ENCODE peak calls at places on chromosomes 13 and 19, in five cellular contexts. H, T, B, K and L are unnamed samples. For H3K4me1, the result is how much of the 10 kb centered on the place peaks cover.

GRCh38 chr19:6660930-6661329 is 9.0 kb downstream of the TNFSF14 start:
- DNase-seq in H (no peak), T (no peak), B (no peak), K (no peak), L (peak)

GRCh38 chr13:59687028-59687427 is 476.7 kb downstream of the DIAPH3 start:
- DNase-seq in H (no peak), T (no peak), B (no peak), K (no peak), L (no peak)

GRCh38 chr13:114105351-114106225 is 26.8 kb downstream of the RASA3 start:
- DNase-seq in H (no peak), T (no peak), B (no peak), K (no peak), L (no peak)

GRCh38 chr13:28637714-28638355 is 21.1 kb upstream of the POMP start:
- DNase-seq in H (no peak), T (no peak), B (no peak), K (no peak), L (no peak)

GRCh38 chr19:4583961-4584669 is 24.6 kb upstream of the SEMA6B start:
- DNase-seq in H (no peak), T (peak), B (peak), K (no peak), L (peak)

GRCh38 chr13:114161644-114162532 is 17.2 kb upstream of the CFAP97D2 start:
- DNase-seq in H (peak), T (no peak), B (no peak), K (no peak), L (no peak)

GRCh38 chr19:5036733-5037681 is 68.1 kb downstream of the KDM4B start:
- DNase-seq in H (peak), T (no peak), B (no peak), K (peak), L (no peak)

GRCh38 chr13:112330479-112331407 is 45.4 kb upstream of the SPACA7 start:
- DNase-seq in H (no peak), T (no peak), B (no peak), K (no peak), L (no peak)

GRCh38 chr19:10784257-10784656 is 51.8 kb downstream of the TMED1 start:
- DNase-seq in H (no peak), T (no peak), B (no peak), K (no peak), L (no peak)

GRCh38 chr19:497861-498590 is 1.7 kb downstream of the MADCAM1 start:
- DNase-seq in H (no peak), T (no peak), B (no peak), K (no peak), L (peak)

GRCh38 chr13:104816716-104817115 is 1718.7 kb downstream of the EFNB2 start:
- DNase-seq in H (no peak), T (no peak), B (no peak), K (peak), L (no peak)

GRCh38 chr13:32811297-32811800 is 204.9 kb upstream of the KL start:
- DNase-seq in H (no peak), T (no peak), B (no peak), K (no peak), L (no peak)

GRCh38 chr13:43905435-43906031 is 25.8 kb downstream of the LACC1 start:
- DNase-seq in H (peak), T (peak), B (peak), K (peak), L (no peak)

GRCh38 chr19:6374179-6374709 is 1.5 kb downstream of the PSPN start:
- DNase-seq in H (no peak), T (no peak), B (no peak), K (no peak), L (no peak)

GRCh38 chr13:38763446-38764381 is 76.8 kb downstream of the FREM2 start:
- DNase-seq in H (peak), T (peak), B (peak), K (peak), L (peak)

GRCh38 chr13:111153977-111154332 is 38.8 kb downstream of the ARHGEF7 start:
- DNase-seq in H (no peak), T (no peak), B (no peak), K (peak), L (no peak)

GRCh38 chr13:110617326-110618072 is 2.2 kb downstream of the NAXD start:
- DNase-seq in H (peak), T (no peak), B (no peak), K (no peak), L (no peak)

GRCh38 chr13:108220042-108220441 is 1.9 kb downstream of the ABHD13 start:
- DNase-seq in H (no peak), T (no peak), B (peak), K (peak), L (no peak)

GRCh38 chr13:112451512-112452379 is 75.6 kb downstream of the SPACA7 start:
- DNase-seq in H (no peak), T (no peak), B (no peak), K (no peak), L (peak)

GRCh38 chr13:66009241-66009640 is 1220.9 kb downstream of the PCDH9 start:
- DNase-seq in H (no peak), T (no peak), B (no peak), K (no peak), L (no peak)

GRCh38 chr13:38898481-38898880 is 92.2 kb downstream of the STOML3 start:
- DNase-seq in H (no peak), T (no peak), B (no peak), K (no peak), L (no peak)

GRCh38 chr19:10701955-10702307 is 692 bp downstream of the QTRT1 start:
- DNase-seq in H (no peak), T (peak), B (peak), K (no peak), L (peak)

GRCh38 chr19:33778089-33778791 is 18.4 kb upstream of the KCTD15 start:
- DNase-seq in H (peak), T (peak), B (peak), K (peak), L (peak)

GRCh38 chr19:10193666-10194499 is 870 bp downstream of the DNMT1 start:
- DNase-seq in H (peak), T (peak), B (peak), K (peak), L (peak)

GRCh38 chr19:30689474-30689873 is 317.3 kb downstream of the ZNF536 start:
- DNase-seq in H (no peak), T (no peak), B (peak), K (no peak), L (no peak)

GRCh38 chr13:66574606-66575005 is 655.5 kb downstream of the PCDH9 start:
- DNase-seq in H (peak), T (no peak), B (no peak), K (no peak), L (no peak)

GRCh38 chr13:107375701-107376350 is 807.9 kb upstream of the ARGLU1 start:
- DNase-seq in H (no peak), T (no peak), B (no peak), K (no peak), L (no peak)

GRCh38 chr13:52361225-52361624 is 44.7 kb downstream of the THSD1 start:
- DNase-seq in H (no peak), T (no peak), B (no peak), K (peak), L (no peak)

GRCh38 chr13:66154981-66155380 is 1075.2 kb downstream of the PCDH9 start:
- DNase-seq in H (peak), T (no peak), B (no peak), K (no peak), L (no peak)

GRCh38 chr13:110841846-110842245 is 73.0 kb downstream of the ANKRD10 start:
- DNase-seq in H (peak), T (no peak), B (peak), K (peak), L (no peak)

GRCh38 chr19:14686411-14686810 is 3.4 kb upstream of the ZNF333 start:
- DNase-seq in H (peak), T (no peak), B (peak), K (peak), L (no peak)

GRCh38 chr13:44810067-44810840 is 179.0 kb downstream of the NUFIP1 start:
- DNase-seq in H (no peak), T (no peak), B (no peak), K (peak), L (no peak)

GRCh38 chr19:36528921-36529518 is 949 bp upstream of the ZNF260 start:
- DNase-seq in H (no peak), T (no peak), B (peak), K (peak), L (peak)

GRCh38 chr19:42420055-42420544 is 7.1 kb downstream of the LIPE start:
- DNase-seq in H (peak), T (no peak), B (peak), K (peak), L (peak)

GRCh38 chr19:41327076-41327475 is 17.1 kb downstream of the CCDC97 start:
- DNase-seq in H (no peak), T (no peak), B (no peak), K (no peak), L (no peak)

GRCh38 chr19:41327499-41328156 is 17.7 kb downstream of the CCDC97 start:
- DNase-seq in H (peak), T (no peak), B (no peak), K (peak), L (peak)

GRCh38 chr19:41324921-41325639 is 15.1 kb downstream of the CCDC97 start:
- DNase-seq in H (peak), T (no peak), B (peak), K (peak), L (peak)

GRCh38 chr19:41325640-41325946 is 15.6 kb downstream of the CCDC97 start:
- DNase-seq in H (no peak), T (no peak), B (no peak), K (no peak), L (no peak)

DNA sequence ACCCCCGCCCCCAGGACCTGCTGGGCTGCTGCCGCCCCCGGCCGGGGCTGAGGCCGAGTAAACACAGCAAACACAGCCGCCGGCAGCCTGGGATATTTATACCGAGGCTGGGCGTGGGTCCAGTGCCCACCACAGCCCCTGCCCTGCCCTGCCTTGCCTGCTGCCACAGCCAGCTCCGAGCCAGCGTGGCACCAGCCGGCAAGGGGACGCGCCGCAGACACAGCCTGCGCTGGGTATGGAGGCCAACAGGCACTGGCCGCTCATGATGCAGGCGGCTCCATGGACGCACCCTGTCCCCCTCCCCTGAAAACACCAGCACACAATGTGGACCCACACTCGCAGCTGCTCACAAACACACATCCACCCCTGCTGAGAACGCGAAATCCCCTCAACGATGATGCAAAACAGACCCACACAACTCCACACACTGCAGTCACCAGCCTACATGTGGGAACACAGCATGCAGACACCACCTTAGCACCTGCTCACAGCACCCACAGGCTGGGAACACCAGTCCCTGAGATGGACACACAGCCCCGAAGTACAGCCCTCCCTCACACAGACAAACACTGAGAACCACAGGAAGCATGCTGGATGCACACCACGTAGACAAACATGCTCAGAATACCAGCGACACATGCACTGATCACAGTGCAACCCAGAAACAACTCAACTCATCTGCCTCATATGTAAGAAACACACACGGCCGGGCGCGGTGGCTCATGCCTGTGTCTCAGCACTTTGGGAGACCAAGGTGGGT is 16.2 kb downstream of the CCDC97 start:
- DNase-seq in H (peak), T (no peak), B (no peak), K (peak), L (no peak)
- H3K4me1 ChIP-seq in H (half or more), T (under half), B (under half), K (half or more), L (under half)

DNA sequence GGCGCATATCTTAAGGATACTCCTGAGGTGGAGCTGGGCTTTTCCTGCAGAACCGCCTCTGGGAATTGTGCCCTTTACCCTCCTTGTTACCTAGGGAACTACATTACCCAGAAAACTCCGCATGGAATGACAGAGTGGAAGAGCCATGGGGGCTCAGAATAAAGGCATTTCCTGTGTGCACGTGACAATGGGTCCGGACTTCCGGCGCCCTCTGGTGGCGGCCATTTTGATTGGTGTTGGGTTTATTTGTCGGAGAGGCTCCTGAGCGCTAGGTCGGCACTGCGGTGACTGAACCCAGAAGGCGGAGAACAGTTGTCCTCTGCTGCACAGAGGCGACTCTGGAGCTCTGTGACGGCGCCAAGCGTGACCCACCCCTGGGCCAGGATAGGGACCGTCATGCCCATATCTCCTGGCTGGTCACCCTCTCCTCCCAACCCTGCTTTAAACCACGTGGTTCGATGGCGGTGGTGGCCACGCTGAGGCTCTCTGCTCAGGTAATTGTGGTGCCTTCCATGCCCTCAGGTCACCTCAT is at the start of gene ZNF587B:
- DNase-seq in H (peak), T (peak), B (peak), K (peak), L (peak)
- H4K8ac ChIP-seq in H (peak), T (no peak), B (peak), K (peak), L (no peak)

GRCh38 chr13:105937451-105937850 is 598.0 kb downstream of the EFNB2 start:
- DNase-seq in H (peak), T (no peak), B (peak), K (peak), L (peak)

GRCh38 chr13:105936816-105937215 is 598.6 kb downstream of the EFNB2 start:
- DNase-seq in H (peak), T (no peak), B (no peak), K (peak), L (no peak)

DNA sequence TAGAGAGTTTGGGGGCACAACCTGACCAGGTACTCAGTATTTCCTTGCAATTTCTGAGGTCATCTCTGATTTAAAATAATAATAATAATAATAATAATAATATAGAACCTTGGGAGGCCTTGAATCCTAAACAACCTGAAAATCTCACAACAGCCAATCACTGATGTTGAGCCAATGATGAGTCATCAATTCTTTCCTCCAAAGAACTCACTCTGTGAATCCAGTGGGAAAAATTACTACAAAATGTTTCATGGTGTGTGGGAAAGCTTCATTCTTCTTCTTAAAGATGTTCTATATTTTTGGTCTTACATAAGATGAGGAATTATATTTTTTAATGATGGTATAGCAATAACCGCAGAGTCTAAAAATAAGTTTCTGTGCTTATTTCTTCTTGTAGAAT is 594.6 kb downstream of the EFNB2 start:
- DNase-seq in H (no peak), T (no peak), B (no peak), K (no peak), L (no peak)
- H3K4me1 ChIP-seq in H (under half), T (under half), B (under half), K (under half), L (under half)

DNA sequence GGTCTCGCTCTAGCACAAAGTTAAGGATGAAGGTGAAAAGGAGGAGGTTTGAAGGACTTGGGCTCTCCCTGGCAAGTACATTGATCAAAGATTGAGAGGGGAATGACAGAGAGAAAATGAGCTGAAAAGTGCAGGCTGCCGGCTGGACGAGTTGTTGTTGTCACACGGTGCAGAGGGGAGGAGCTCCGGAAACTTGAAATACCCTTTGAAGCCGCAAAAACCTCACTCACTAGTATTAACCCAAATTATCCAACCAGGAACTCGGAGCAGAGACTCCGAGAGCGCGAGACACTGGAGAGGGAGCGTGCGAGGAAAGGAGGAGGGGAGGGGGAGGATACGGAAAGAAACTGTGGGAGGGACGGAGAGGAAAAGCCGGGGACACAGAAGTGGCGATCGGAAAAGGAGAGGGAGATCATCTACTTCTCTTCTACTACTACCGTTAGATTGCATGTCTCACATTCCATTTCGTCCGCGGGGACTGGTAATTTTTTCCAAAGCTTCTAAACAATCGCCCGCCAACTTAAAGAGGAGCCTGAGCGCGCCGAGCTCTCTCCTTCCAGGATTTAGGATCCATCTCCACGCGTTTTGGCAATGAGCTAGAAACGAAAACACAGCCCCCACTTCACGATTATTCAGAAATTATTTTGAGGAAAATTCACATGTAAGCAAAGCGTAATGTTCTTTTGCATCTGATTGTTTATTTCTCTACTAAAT is at the start of gene DACH1:
- DNase-seq in H (peak), T (peak), B (peak), K (peak), L (peak)
- H4K8ac ChIP-seq in H (no peak), T (no peak), B (no peak), K (peak), L (no peak)

DNA sequence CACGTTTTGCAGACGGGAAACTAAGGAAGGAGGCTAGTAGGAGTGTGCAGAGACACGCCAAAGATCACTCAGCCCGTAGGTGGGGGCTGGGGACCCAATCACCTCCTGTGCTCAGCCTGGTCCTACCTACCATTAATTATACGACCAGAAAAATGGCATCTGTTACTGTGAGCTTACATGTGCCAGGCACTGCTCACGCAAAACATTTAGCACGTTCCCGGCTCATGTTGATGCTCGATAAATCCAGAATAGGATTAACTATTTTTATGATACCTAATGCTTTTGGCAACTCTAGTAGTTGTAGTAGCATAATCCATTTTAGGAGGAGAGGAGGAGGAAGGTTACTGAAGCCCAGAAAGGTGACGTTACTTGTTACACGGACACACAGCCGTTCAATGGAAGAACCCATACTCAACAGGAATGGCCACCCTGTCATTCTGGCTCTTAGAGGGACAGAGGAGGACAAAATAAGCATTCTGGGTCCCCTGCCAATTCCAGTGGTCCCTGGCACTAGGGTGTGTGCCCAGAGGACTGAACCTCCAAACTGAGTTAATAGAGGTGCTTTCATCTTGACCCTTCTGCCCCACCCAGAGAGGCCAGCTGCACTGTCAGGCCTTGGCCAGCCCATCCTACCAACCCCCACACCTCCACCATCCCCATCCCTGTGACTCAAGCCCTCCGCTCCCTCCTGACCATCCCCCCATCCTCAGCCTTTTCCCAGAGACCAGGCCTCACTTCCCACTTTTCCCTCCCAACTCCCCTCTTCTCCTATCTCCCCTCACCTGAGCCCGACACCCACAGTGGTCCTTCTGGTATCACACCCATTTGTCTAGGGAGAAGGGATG is 5.0 kb upstream of the EML2 start:
- DNase-seq in H (no peak), T (no peak), B (peak), K (no peak), L (no peak)
- H3K4me1 ChIP-seq in H (under half), T (under half), B (under half), K (under half), L (under half)

GRCh38 chr19:49713236-49713845 is 22.4 kb downstream of the CPT1C start:
- DNase-seq in H (no peak), T (no peak), B (no peak), K (peak), L (no peak)
- H4K8ac ChIP-seq in H (no peak), T (no peak), B (no peak), K (no peak), L (no peak)